ENCODE peak calls at places on chromosomes 11 and 22, in ten cellular contexts. C is cardiac muscle cell; Y is HCT116; S is testis; N is CD8-positive, alpha-beta T cell; K is A549; H is heart right ventricle; E is right atrium auricular region; B is adrenal gland; A is osteoblast. X is an unnamed sample. For H3K4me1, the result is how much of the 10 kb centered on the place peaks cover.

GRCh38 chr11:15071556-15072255 is 1.7 kb upstream of the CALCB start:
- DNase-seq in C (no peak), Y (no peak), S (no peak), N (no peak), K (no peak), H (no peak), E (no peak), B (no peak), A (no peak), X (no peak)

GRCh38 chr22:36111316-36111715 is 49.2 kb downstream of the APOL3 start:
- DNase-seq in C (no peak), Y (no peak), S (no peak), N (no peak), K (no peak), H (no peak), E (no peak), B (no peak), A (peak), X (no peak)

GRCh38 chr11:45102361-45102809 is 44.1 kb upstream of the PRDM11 start:
- DNase-seq in C (peak), Y (no peak), S (peak), N (no peak), K (no peak), H (no peak), E (no peak), B (no peak), A (no peak), X (no peak)

GRCh38 chr11:67318239-67318555 is 14.9 kb downstream of the SSH3 start:
- DNase-seq in C (no peak), Y (no peak), S (no peak), N (peak), K (peak), H (no peak), E (no peak), B (no peak), A (peak), X (no peak)

GRCh38 chr11:121248496-121248895 is 44.1 kb upstream of the SC5D start:
- DNase-seq in C (no peak), Y (no peak), S (no peak), N (no peak), K (no peak), H (no peak), E (no peak), B (no peak), A (no peak), X (no peak)

GRCh38 chr11:11243790-11244469 is 109.1 kb downstream of the CSNK2A3 start:
- DNase-seq in C (peak), Y (no peak), S (peak), N (no peak), K (peak), H (peak), E (peak), B (peak), A (no peak), X (no peak)

GRCh38 chr22:43239102-43239875 is 52.4 kb upstream of the TTLL12 start:
- DNase-seq in C (no peak), Y (no peak), S (no peak), N (no peak), K (no peak), H (peak), E (no peak), B (no peak), A (peak), X (no peak)

GRCh38 chr22:29310863-29311339 is 4.5 kb downstream of the GAS2L1 start:
- DNase-seq in C (peak), Y (peak), S (peak), N (no peak), K (peak), H (peak), E (peak), B (peak), A (peak), X (peak)

GRCh38 chr11:75143420-75143731 is 7.5 kb upstream of the SLCO2B1 start:
- DNase-seq in C (no peak), Y (no peak), S (no peak), N (no peak), K (no peak), H (no peak), E (no peak), B (no peak), A (no peak), X (no peak)

GRCh38 chr11:128884054-128884453 is 7.1 kb upstream of the KCNJ5 start:
- DNase-seq in C (no peak), Y (no peak), S (no peak), N (no peak), K (no peak), H (no peak), E (no peak), B (no peak), A (no peak), X (no peak)

GRCh38 chr11:29093416-29093815 is 923.4 kb downstream of the KCNA4 start:
- DNase-seq in C (peak), Y (no peak), S (no peak), N (no peak), K (peak), H (no peak), E (no peak), B (no peak), A (peak), X (no peak)

GRCh38 chr11:64649304-64649703 is 58.3 kb downstream of the SLC22A12 start:
- DNase-seq in C (peak), Y (peak), S (peak), N (no peak), K (peak), H (no peak), E (no peak), B (no peak), A (peak), X (peak)

GRCh38 chr22:49956914-49957825 is 3.4 kb upstream of the PIM3 start:
- DNase-seq in C (no peak), Y (no peak), S (no peak), N (no peak), K (no peak), H (no peak), E (no peak), B (peak), A (no peak), X (no peak)

GRCh38 chr22:20864186-20864908 is 5.5 kb downstream of the SNAP29 start:
- DNase-seq in C (peak), Y (no peak), S (no peak), N (no peak), K (no peak), H (no peak), E (no peak), B (no peak), A (no peak), X (no peak)

GRCh38 chr11:35978173-35978572 is 34.3 kb downstream of the LDLRAD3 start:
- DNase-seq in C (no peak), Y (no peak), S (no peak), N (no peak), K (no peak), H (no peak), E (no peak), B (no peak), A (peak), X (no peak)

GRCh38 chr11:64132388-64132771 is 33.5 kb downstream of the MACROD1 start:
- DNase-seq in C (no peak), Y (no peak), S (no peak), N (no peak), K (no peak), H (no peak), E (no peak), B (no peak), A (peak), X (no peak)

GRCh38 chr11:66843776-66844495 is 695 bp downstream of the RCE1 start:
- DNase-seq in C (no peak), Y (no peak), S (no peak), N (no peak), K (no peak), H (no peak), E (no peak), B (peak), A (peak), X (no peak)

GRCh38 chr11:65246506-65246905 is 15.3 kb upstream of the POLA2 start:
- DNase-seq in C (no peak), Y (no peak), S (no peak), N (no peak), K (no peak), H (no peak), E (no peak), B (no peak), A (no peak), X (no peak)

GRCh38 chr11:12029738-12030363 is 21.4 kb upstream of the DKK3 start:
- DNase-seq in C (no peak), Y (peak), S (no peak), N (no peak), K (no peak), H (no peak), E (no peak), B (no peak), A (no peak), X (no peak)

GRCh38 chr11:578276-579035 is 2.2 kb downstream of the PHRF1 start:
- DNase-seq in C (no peak), Y (no peak), S (no peak), N (no peak), K (no peak), H (no peak), E (no peak), B (no peak), A (no peak), X (no peak)

GRCh38 chr11:61679893-61680621 is at the start of gene DAGLA:
- DNase-seq in C (peak), Y (no peak), S (peak), N (peak), K (peak), H (peak), E (peak), B (peak), A (peak), X (peak)

GRCh38 chr11:83865636-83866461 is 579.7 kb upstream of the CCDC90B start:
- DNase-seq in C (peak), Y (no peak), S (no peak), N (no peak), K (no peak), H (no peak), E (no peak), B (no peak), A (no peak), X (no peak)

GRCh38 chr22:20084547-20085413 is 4.7 kb downstream of the DGCR8 start:
- DNase-seq in C (peak), Y (no peak), S (peak), N (no peak), K (peak), H (no peak), E (no peak), B (no peak), A (peak), X (no peak)

GRCh38 chr22:42416671-42417230 is 15.5 kb downstream of the NFAM1 start:
- DNase-seq in C (no peak), Y (no peak), S (no peak), N (no peak), K (no peak), H (no peak), E (no peak), B (no peak), A (no peak), X (no peak)

GRCh38 chr11:32034149-32034548 is 56.7 kb upstream of the RCN1 start:
- DNase-seq in C (peak), Y (no peak), S (no peak), N (no peak), K (no peak), H (no peak), E (no peak), B (no peak), A (peak), X (no peak)

GRCh38 chr22:28560005-28560742 is 119.5 kb downstream of the TTC28 start:
- DNase-seq in C (peak), Y (no peak), S (no peak), N (no peak), K (peak), H (no peak), E (no peak), B (no peak), A (no peak), X (no peak)

GRCh38 chr11:119092880-119093665 is 8.4 kb downstream of the HMBS start:
- DNase-seq in C (peak), Y (no peak), S (no peak), N (no peak), K (no peak), H (no peak), E (no peak), B (no peak), A (peak), X (no peak)

GRCh38 chr22:48331691-48332220 is 1495.9 kb downstream of the BRD1 start:
- DNase-seq in C (no peak), Y (no peak), S (no peak), N (no peak), K (no peak), H (no peak), E (no peak), B (no peak), A (peak), X (no peak)

GRCh38 chr11:1928038-1928890 is 8.8 kb downstream of the TNNT3 start:
- DNase-seq in C (no peak), Y (no peak), S (peak), N (no peak), K (no peak), H (no peak), E (no peak), B (no peak), A (peak), X (no peak)

GRCh38 chr11:65429069-65429681 is 6.6 kb downstream of the NEAT1 start:
- DNase-seq in C (peak), Y (no peak), S (peak), N (no peak), K (no peak), H (no peak), E (peak), B (peak), A (no peak), X (peak)

GRCh38 chr22:37193629-37194191 is 5.7 kb upstream of the C1QTNF6 start:
- DNase-seq in C (peak), Y (no peak), S (no peak), N (no peak), K (no peak), H (no peak), E (no peak), B (peak), A (peak), X (no peak)

GRCh38 chr11:17892409-17892808 is 120.4 kb downstream of the SERGEF start:
- DNase-seq in C (no peak), Y (no peak), S (no peak), N (no peak), K (no peak), H (no peak), E (no peak), B (no peak), A (no peak), X (no peak)

GRCh38 chr11:17887779-17888178 is 125.1 kb downstream of the SERGEF start:
- DNase-seq in C (peak), Y (no peak), S (no peak), N (no peak), K (no peak), H (no peak), E (no peak), B (no peak), A (no peak), X (no peak)

GRCh38 chr11:17894929-17895658 is 117.8 kb downstream of the SERGEF start:
- DNase-seq in C (peak), Y (no peak), S (peak), N (no peak), K (no peak), H (peak), E (no peak), B (no peak), A (no peak), X (no peak)

DNA sequence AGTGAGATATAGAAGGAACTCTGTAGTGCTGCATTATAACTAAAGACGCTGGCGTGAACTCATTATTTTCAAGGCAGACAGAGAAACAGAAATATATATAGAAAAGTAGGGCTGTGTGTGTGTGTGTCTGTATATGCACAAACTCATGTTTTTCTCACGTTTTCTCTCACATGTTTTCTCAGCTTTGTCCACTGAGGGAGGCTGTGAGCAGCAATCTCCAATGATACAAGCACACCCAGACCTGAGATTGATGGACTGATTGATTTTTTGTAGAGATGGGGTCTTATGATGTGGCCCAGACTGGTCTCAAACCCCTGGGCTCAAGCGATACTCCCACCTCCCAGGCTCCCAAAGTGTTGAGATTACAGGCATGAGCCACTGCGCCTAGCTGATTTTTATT is 122.5 kb downstream of the SERGEF start:
- DNase-seq in C (no peak), Y (no peak), S (no peak), N (no peak), K (no peak), H (no peak), E (no peak), B (no peak), A (no peak), X (no peak)
- TF ChIP-seq CTCF in C (peak), Y (peak), S (no peak), N (no peak), K (no peak), H (no peak), E (no peak), B (no peak), A (peak), X (no peak)

DNA sequence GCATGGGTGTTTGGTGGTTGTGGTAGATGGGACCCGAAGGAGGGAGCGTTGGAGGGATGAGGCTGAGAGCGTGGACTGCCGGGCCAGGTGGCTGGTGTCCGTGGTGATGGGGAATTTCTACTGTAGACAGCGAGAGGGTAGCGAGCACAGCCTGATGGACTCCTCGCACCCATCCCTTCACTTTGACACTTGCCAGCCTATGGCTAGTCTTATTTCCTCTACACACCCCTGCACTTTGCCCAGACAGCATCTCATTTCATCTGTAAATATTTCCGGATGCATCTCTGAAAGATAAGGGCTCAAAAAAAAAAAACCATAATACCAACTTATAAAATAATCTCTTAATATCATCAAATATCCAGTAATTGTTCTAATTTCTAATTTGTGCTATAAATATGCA is 5.8 kb downstream of the OMP start:
- DNase-seq in C (no peak), Y (no peak), S (no peak), N (no peak), K (no peak), H (no peak), E (no peak), B (no peak), A (no peak), X (no peak)
- H3K4me1 ChIP-seq in C (under half), Y (half or more), S (under half), N (under half), K (half or more), H (under half), E (under half), B (half or more), A (under half), X (under half)

GRCh38 chr22:26170795-26171194 is 1.5 kb downstream of the SEZ6L start:
- DNase-seq in C (no peak), Y (no peak), S (peak), N (no peak), K (no peak), H (peak), E (no peak), B (no peak), A (no peak), X (no peak)

GRCh38 chr22:26170112-26170492 is 840 bp downstream of the SEZ6L start:
- DNase-seq in C (no peak), Y (no peak), S (no peak), N (no peak), K (no peak), H (no peak), E (no peak), B (no peak), A (no peak), X (no peak)

GRCh38 chr22:26174280-26174679 is 5.0 kb downstream of the SEZ6L start:
- DNase-seq in C (no peak), Y (no peak), S (peak), N (no peak), K (peak), H (no peak), E (no peak), B (peak), A (peak), X (peak)

GRCh38 chr22:26169312-26170111 is at the start of gene SEZ6L:
- DNase-seq in C (no peak), Y (no peak), S (peak), N (no peak), K (no peak), H (peak), E (no peak), B (no peak), A (no peak), X (peak)

DNA sequence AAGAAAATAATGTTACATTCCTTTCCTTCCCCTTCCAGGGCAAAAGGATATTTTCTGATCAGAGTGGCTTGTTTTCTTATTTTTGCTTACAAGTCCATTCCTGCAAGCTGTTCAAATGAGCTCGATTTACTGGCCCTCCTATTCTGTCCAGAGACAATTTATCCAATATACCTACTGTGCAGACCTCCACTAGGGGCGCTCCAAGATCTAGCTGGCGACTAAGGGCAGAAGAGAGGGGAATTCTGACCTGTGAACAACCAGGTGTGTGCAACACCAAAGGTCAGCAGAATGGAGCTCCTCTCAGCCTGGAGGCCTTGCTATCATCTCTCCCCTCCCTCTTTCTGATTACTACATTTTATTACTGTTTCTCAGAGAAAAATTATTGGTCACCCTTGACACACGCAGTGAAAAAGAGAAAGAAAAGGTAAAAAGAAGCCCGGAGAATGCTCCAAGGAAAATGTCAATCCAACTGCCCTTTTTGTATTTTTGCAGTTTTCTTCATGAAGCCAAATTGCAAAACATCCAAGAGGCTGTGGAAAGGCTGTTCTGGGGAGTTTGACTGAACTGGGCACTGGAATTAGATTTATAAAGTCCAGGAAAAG is 3.2 kb downstream of the SEZ6L start:
- DNase-seq in C (peak), Y (peak), S (peak), N (no peak), K (peak), H (peak), E (no peak), B (peak), A (peak), X (peak)
- TF ChIP-seq CTCF in C (peak), Y (peak), S (no peak), N (peak), K (peak), H (peak), E (peak), B (peak), A (peak), X (peak)

DNA sequence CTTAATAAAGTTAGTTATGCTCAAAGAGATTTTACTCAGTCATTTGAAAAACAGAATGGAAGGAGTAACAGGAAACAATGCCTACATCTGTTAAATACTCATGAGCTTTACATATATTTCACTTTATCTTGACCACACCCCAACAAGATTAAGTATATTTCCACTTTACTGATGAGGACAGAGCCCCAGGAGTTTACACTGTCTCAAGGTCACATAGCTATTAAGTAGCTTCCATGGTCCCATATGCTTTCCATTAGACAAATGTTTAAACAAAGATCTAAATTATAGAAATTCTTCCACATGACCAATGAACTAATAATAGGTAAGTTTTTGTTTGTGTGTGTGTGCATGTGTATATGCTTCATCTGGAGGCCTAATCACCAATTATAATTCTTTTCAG is 30.2 kb downstream of the MRTFA start:
- DNase-seq in C (no peak), Y (no peak), S (no peak), N (no peak), K (no peak), H (no peak), E (no peak), B (no peak), A (no peak), X (no peak)
- H3K4me1 ChIP-seq in C (under half), Y (under half), S (under half), N (under half), K (half or more), H (under half), E (half or more), B (half or more), A (under half), X (half or more)

GRCh38 chr11:86606849-86607481 is 65.5 kb downstream of the ME3 start:
- DNase-seq in C (no peak), Y (no peak), S (no peak), N (no peak), K (no peak), H (no peak), E (no peak), B (no peak), A (no peak), X (no peak)
- TF ChIP-seq CTCF in C (no peak), Y (peak), S (no peak), N (no peak), K (peak), H (no peak), E (no peak), B (no peak), A (peak), X (no peak)

X was measured in body of pancreas.